ENCODE peak calls at places on chromosomes 3 and 15, in four cellular contexts. Z, A, P and L are unnamed samples.

GRCh38 chr15:81274932-81275341 is 49.0 kb downstream of the STARD5 start:
- DNase-seq in Z (peak; percentile 85), A (peak; percentile 81), P (no peak), L (peak; percentile 76)

GRCh38 chr3:57688291-57688690 is 4.6 kb downstream of the DENND6A start:
- DNase-seq in Z (no peak), A (no peak), P (no peak), L (no peak)

GRCh38 chr3:186589856-186590579 is 19.5 kb downstream of the DNAJB11 start:
- DNase-seq in Z (no peak), A (no peak), P (no peak), L (no peak)

GRCh38 chr3:99413504-99413903 is 224.9 kb upstream of the COL8A1 start:
- DNase-seq in Z (no peak), A (no peak), P (no peak), L (no peak)

GRCh38 chr3:15023249-15023648 is 41.9 kb downstream of the MRPS25 start:
- DNase-seq in Z (no peak), A (no peak), P (no peak), L (no peak)

GRCh38 chr15:41492597-41493204 is 973 bp upstream of the ITPKA start:
- DNase-seq in Z (no peak), A (no peak), P (no peak), L (no peak)

GRCh38 chr3:152043620-152044019 is 170.2 kb downstream of the SUCNR1 start:
- DNase-seq in Z (no peak), A (no peak), P (no peak), L (no peak)

GRCh38 chr15:43204016-43204901 is 16.6 kb downstream of the EPB42 start:
- DNase-seq in Z (peak; percentile 61), A (no peak), P (no peak), L (no peak)

GRCh38 chr3:61978460-61979419 is 394.6 kb downstream of the FEZF2 start:
- DNase-seq in Z (no peak), A (no peak), P (no peak), L (no peak)

GRCh38 chr15:88491158-88491557 is 23.6 kb downstream of the MRPS11 start:
- DNase-seq in Z (no peak), A (no peak), P (no peak), L (no peak)